ENCODE peak calls at places on chromosomes 4 and X, in four cellular contexts. U is ovary, Y is A549, G is stomach. J is an unnamed sample.

GRCh38 chr4:183264614-183265013 is 55.5 kb downstream of the CLDN22 start:
- DNase-seq in U (no peak), Y (no peak), G (no peak), J (no peak)

GRCh38 chr4:87032884-87033533 is 98.2 kb downstream of the AFF1 start:
- DNase-seq in U (no peak), Y (no peak), G (no peak), J (no peak)

GRCh38 chrX:50707955-50708694 is 105.9 kb downstream of the SHROOM4 start:
- DNase-seq in U (no peak), Y (no peak), G (no peak), J (no peak)

GRCh38 chr4:177579649-177580048 is 137.4 kb upstream of the AGA start:
- DNase-seq in U (no peak), Y (no peak), G (no peak), J (no peak)

GRCh38 chr4:76585897-76586360 is 150.9 kb downstream of the SHROOM3 start:
- DNase-seq in U (no peak), Y (peak; percentile 65), G (peak; percentile 95), J (peak; percentile 94)

GRCh38 chr4:174681723-174682300 is 147.2 kb downstream of the GLRA3 start:
- DNase-seq in U (no peak), Y (peak; percentile 57), G (no peak), J (no peak)

GRCh38 chr4:87047281-87047798 is 112.5 kb downstream of the AFF1 start:
- DNase-seq in U (no peak), Y (no peak), G (no peak), J (no peak)

GRCh38 chr4:159242427-159242826 is 139.5 kb downstream of the RAPGEF2 start:
- DNase-seq in U (no peak), Y (no peak), G (no peak), J (no peak)

GRCh38 chrX:27746516-27746915 is 61.3 kb upstream of the MAGEB10 start:
- DNase-seq in U (no peak), Y (no peak), G (no peak), J (no peak)

GRCh38 chrX:120795301-120795700 is 80.4 kb downstream of the CT47B1 start:
- DNase-seq in U (no peak), Y (no peak), G (no peak), J (no peak)

GRCh38 chrX:63855896-63856295 is 70.9 kb upstream of the ARHGEF9 start:
- DNase-seq in U (no peak), Y (no peak), G (no peak), J (no peak)
- H3K4me1 ChIP-seq in U (no peaks in the 10 kb centered on the region), Y (no peaks in the 10 kb centered on the region), G (no peaks in the 10 kb centered on the region), J (no peaks in the 10 kb centered on the region)

GRCh38 chrX:135494453-135494852 is 26.0 kb upstream of the INTS6L start:
- DNase-seq in U (no peak), Y (no peak), G (no peak), J (no peak)

GRCh38 chrX:135489542-135489941 is 30.9 kb upstream of the INTS6L start:
- DNase-seq in U (no peak), Y (no peak), G (no peak), J (no peak)

GRCh38 chrX:135490979-135491514 is 29.4 kb upstream of the INTS6L start:
- DNase-seq in U (no peak), Y (no peak), G (no peak), J (no peak)
- TF ChIP-seq EP300 in U (no peak), Y (no peak), G (no peak), J (no peak)

DNA sequence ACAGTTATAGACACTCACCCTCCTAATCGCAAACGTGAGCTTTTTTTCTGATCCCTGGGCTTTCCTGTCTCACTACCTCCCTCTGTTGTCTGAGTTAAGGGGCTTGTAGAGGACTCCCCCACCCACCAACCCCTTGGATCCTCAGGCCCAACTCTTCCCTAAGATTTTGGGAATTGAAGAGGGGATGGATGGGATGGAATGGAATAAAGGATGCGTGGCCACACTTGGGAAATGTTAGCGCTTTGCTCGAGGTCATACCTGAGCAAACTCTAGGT is 1.5 kb downstream of the CNKSR2 start:
- DNase-seq in U (no peak), Y (peak; percentile 39), G (no peak), J (no peak)
- TF ChIP-seq CTCF in U (no peak), Y (no peak), G (no peak), J (no peak)

GRCh38 chr4:120536884-120537283 is 385.6 kb downstream of the PRDM5 start:
- DNase-seq in U (no peak), Y (no peak), G (no peak), J (no peak)

GRCh38 chr4:120544838-120545237 is 377.7 kb downstream of the PRDM5 start:
- DNase-seq in U (no peak), Y (peak; percentile 2), G (no peak), J (no peak)

DNA sequence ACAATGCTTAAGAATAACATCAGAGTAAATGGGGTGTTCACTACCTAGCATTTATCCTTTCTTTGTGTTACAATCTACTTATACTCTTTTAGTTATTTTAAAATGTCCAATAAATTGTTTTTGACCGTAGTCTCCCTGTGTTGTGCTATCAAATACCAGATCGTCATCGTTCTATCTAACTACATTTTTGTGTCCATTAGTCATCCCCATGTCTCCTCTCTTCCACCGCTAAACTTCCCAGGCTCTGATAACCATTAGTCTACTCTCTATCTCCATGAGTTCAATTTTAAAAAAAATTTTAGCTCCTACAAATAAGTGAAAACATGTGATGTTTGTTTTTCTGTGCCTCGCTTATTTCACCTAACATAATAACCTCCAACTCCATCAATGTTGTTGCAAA is 381.9 kb downstream of the PRDM5 start:
- DNase-seq in U (no peak), Y (no peak), G (no peak), J (no peak)
- H3K4me1 ChIP-seq in U (no peaks in the 10 kb centered on the region), Y (no peaks in the 10 kb centered on the region), G (no peaks in the 10 kb centered on the region), J (no peaks in the 10 kb centered on the region)

DNA sequence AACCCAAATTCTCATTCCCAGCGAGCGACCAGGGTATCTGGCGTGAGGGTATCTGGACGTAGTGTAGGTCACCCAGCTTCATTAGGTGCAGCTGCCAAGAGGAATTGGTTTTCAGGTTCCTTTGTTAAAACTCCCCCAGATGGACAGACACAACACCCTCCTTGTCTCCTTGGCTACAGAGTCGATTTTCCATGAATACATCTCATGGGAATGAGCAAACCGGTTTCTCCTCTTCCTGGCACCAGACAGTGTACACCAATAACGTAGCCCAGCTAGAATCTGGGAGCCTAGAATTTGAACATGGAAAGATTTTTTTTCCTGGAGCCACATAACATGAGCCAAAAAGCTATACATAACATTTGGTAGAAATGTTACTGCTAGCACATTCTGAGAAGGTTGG is 63.0 kb upstream of the SLC34A2 start:
- DNase-seq in U (no peak), Y (no peak), G (no peak), J (no peak)
- TF ChIP-seq EP300 in U (no peak), Y (no peak), G (no peak), J (no peak)

DNA sequence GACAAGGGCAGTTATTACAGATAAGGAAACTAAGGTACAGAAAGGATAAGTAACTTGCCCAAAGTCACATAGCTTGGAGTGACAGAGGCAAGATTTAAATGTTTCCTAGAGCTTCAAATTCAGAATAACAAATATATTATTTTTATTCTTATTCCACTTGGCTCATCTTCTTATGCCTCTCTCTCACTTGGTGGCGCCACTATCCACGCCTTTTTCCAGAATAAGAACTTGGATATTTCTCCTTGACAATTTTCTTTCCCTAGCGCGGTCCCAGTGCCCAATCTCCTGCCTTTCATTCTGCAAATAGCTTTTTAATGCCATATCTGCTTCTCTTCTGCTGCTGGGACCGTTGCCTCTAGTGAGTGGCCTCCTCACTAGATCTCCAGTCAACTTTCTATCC is 78.5 kb downstream of the MSN start:
- DNase-seq in U (no peak), Y (peak; percentile 11), G (no peak), J (no peak)
- TF ChIP-seq CTCF in U (no peak), Y (peak; percentile 20), G (no peak), J (no peak)

GRCh38 chr4:184821242-184821641 is 4.5 kb downstream of the ACSL1 start:
- DNase-seq in U (no peak), Y (no peak), G (no peak), J (no peak)
- H3K4me1 ChIP-seq in U (peaks cover 3% of the 10 kb centered on the region), Y (peaks cover 14% of the 10 kb centered on the region), G (peaks cover 17% of the 10 kb centered on the region), J (peaks cover 31% of the 10 kb centered on the region)

DNA sequence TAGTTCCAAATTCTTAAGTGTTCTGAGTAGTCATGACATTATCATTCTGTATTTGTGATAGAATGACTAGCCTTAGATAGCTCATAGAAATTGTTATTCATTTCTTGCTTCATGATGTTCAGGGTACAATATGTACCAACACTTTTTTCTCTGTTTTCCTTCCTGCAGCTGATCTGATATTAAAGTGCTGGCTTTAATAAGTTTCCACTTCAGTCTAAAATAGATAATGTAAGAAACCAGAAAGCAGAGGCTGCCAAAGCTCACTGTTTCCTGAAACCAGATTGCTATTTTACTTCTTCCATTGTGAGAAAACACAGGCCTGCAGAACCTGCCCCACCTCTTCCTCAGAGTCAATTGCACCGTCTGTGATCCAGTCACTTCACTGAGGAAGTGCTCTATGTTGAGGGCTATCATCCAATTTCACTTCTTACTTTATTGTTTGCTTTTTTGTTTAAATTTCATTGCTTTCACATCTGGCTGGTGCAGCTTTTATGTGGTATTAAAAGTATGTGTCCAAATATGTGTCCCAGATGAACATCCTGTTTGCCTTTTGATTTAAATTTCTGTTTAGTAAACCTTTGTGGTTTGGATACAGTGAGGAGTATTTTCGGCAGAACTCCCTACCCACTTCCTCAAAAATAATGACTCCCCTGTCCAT is 652.1 kb downstream of the ANKRD50 start:
- DNase-seq in U (peak; percentile 16), Y (no peak), G (peak; percentile 27), J (peak; percentile 47)
- TF ChIP-seq EP300 in U (peak; percentile 36), Y (no peak), G (no peak), J (peak; percentile 95)